ENCODE peak calls at places on chromosomes 12 and 14, in nine cellular contexts. One of them, this sample, is unnamed.

GRCh38 chr12:79451988-79452387 is 238.8 kb downstream of the PAWR start:
- DNase-seq in heart left ventricle: peak; percentile 38
- DNase-seq in lower leg skin: peak; percentile 94
- DNase-seq in neural progenitor cell: no peak
- DNase-seq in AG04450: peak; percentile 36
- DNase-seq in GM12865: no peak
- DNase-seq in adrenal gland: peak; percentile 97
- DNase-seq in endothelial cell of umbilical vein: peak; percentile 99
- DNase-seq in fibroblast of the aortic adventitia: peak; percentile 86
- DNase-seq in this sample: peak; percentile 94

GRCh38 chr12:112005419-112006395 is 7.3 kb downstream of the TMEM116 start:
- DNase-seq in fibroblast of the aortic adventitia: peak; percentile 18
- DNase-seq in endothelial cell of umbilical vein: no peak
- DNase-seq in lower leg skin: no peak
- DNase-seq in heart left ventricle: no peak
- DNase-seq in AG04450: no peak
- DNase-seq in adrenal gland: peak; percentile 58
- DNase-seq in neural progenitor cell: peak; percentile 35
- DNase-seq in GM12865: no peak
- DNase-seq in this sample: no peak

GRCh38 chr14:35712466-35712865 is 96.6 kb downstream of the RALGAPA1 start:
- DNase-seq in AG04450: no peak
- DNase-seq in heart left ventricle: no peak
- DNase-seq in lower leg skin: no peak
- DNase-seq in neural progenitor cell: no peak
- DNase-seq in adrenal gland: no peak
- DNase-seq in GM12865: no peak
- DNase-seq in endothelial cell of umbilical vein: no peak
- DNase-seq in fibroblast of the aortic adventitia: no peak
- DNase-seq in this sample: no peak

GRCh38 chr12:113940357-113940756 is 25.8 kb downstream of the RBM19 start:
- DNase-seq in neural progenitor cell: peak; percentile 52
- DNase-seq in heart left ventricle: no peak
- DNase-seq in fibroblast of the aortic adventitia: no peak
- DNase-seq in endothelial cell of umbilical vein: no peak
- DNase-seq in GM12865: no peak
- DNase-seq in lower leg skin: no peak
- DNase-seq in AG04450: no peak
- DNase-seq in adrenal gland: no peak
- DNase-seq in this sample: no peak

GRCh38 chr14:63200767-63201166 is 3.5 kb upstream of the RHOJ start:
- DNase-seq in neural progenitor cell: no peak
- DNase-seq in AG04450: no peak
- DNase-seq in heart left ventricle: no peak
- DNase-seq in adrenal gland: no peak
- DNase-seq in fibroblast of the aortic adventitia: no peak
- DNase-seq in lower leg skin: no peak
- DNase-seq in endothelial cell of umbilical vein: no peak
- DNase-seq in GM12865: no peak
- DNase-seq in this sample: no peak

GRCh38 chr14:37036669-37037341 is 135.6 kb downstream of the SLC25A21 start:
- DNase-seq in endothelial cell of umbilical vein: peak; percentile 63
- DNase-seq in heart left ventricle: no peak
- DNase-seq in AG04450: peak; percentile 6
- DNase-seq in adrenal gland: no peak
- DNase-seq in fibroblast of the aortic adventitia: peak; percentile 57
- DNase-seq in lower leg skin: no peak
- DNase-seq in GM12865: peak; percentile 21
- DNase-seq in neural progenitor cell: no peak
- DNase-seq in this sample: peak; percentile 49

GRCh38 chr12:115932073-115932472 is 345.4 kb downstream of the MED13L start:
- DNase-seq in GM12865: no peak
- DNase-seq in AG04450: no peak
- DNase-seq in fibroblast of the aortic adventitia: no peak
- DNase-seq in adrenal gland: peak; percentile 24
- DNase-seq in heart left ventricle: no peak
- DNase-seq in neural progenitor cell: no peak
- DNase-seq in endothelial cell of umbilical vein: no peak
- DNase-seq in lower leg skin: peak; percentile 36
- DNase-seq in this sample: no peak

GRCh38 chr12:96193725-96194571 is at the start of gene ELK3:
- DNase-seq in AG04450: no peak
- DNase-seq in lower leg skin: peak; percentile 91
- DNase-seq in endothelial cell of umbilical vein: peak; percentile 95
- DNase-seq in fibroblast of the aortic adventitia: peak; percentile 72
- DNase-seq in heart left ventricle: peak; percentile 88
- DNase-seq in neural progenitor cell: peak; percentile 71
- DNase-seq in GM12865: peak; percentile 71
- DNase-seq in adrenal gland: peak; percentile 78
- DNase-seq in this sample: peak; percentile 68

GRCh38 chr12:99043319-99043914 is 398.3 kb downstream of the APAF1 start:
- DNase-seq in fibroblast of the aortic adventitia: peak; percentile 66
- DNase-seq in endothelial cell of umbilical vein: peak; percentile 63
- DNase-seq in AG04450: peak; percentile 38
- DNase-seq in heart left ventricle: peak; percentile 72
- DNase-seq in GM12865: peak; percentile 81
- DNase-seq in lower leg skin: no peak
- DNase-seq in neural progenitor cell: peak; percentile 82
- DNase-seq in adrenal gland: peak; percentile 87
- DNase-seq in this sample: peak; percentile 16

GRCh38 chr14:49766839-49767238 is 1.1 kb upstream of the KLHDC2 start:
- DNase-seq in neural progenitor cell: peak; percentile 6
- DNase-seq in endothelial cell of umbilical vein: no peak
- DNase-seq in adrenal gland: peak; percentile 70
- DNase-seq in fibroblast of the aortic adventitia: no peak
- DNase-seq in lower leg skin: no peak
- DNase-seq in heart left ventricle: no peak
- DNase-seq in AG04450: no peak
- DNase-seq in GM12865: no peak
- DNase-seq in this sample: no peak

GRCh38 chr14:100540141-100540925 is 46.9 kb downstream of the BEGAIN start:
- DNase-seq in fibroblast of the aortic adventitia: no peak
- DNase-seq in adrenal gland: no peak
- DNase-seq in endothelial cell of umbilical vein: no peak
- DNase-seq in GM12865: no peak
- DNase-seq in AG04450: no peak
- DNase-seq in lower leg skin: peak; percentile 83
- DNase-seq in heart left ventricle: peak; percentile 33
- DNase-seq in neural progenitor cell: peak; percentile 51
- DNase-seq in this sample: no peak

GRCh38 chr14:105060751-105061427 is 4.3 kb downstream of the GPR132 start:
- DNase-seq in GM12865: peak; percentile 62
- DNase-seq in endothelial cell of umbilical vein: no peak
- DNase-seq in heart left ventricle: no peak
- DNase-seq in AG04450: no peak
- DNase-seq in lower leg skin: peak; percentile 88
- DNase-seq in neural progenitor cell: no peak
- DNase-seq in fibroblast of the aortic adventitia: no peak
- DNase-seq in adrenal gland: no peak
- DNase-seq in this sample: no peak

GRCh38 chr14:105059917-105060565 is 5.2 kb downstream of the GPR132 start:
- DNase-seq in endothelial cell of umbilical vein: no peak
- DNase-seq in fibroblast of the aortic adventitia: no peak
- DNase-seq in neural progenitor cell: no peak
- DNase-seq in lower leg skin: peak; percentile 83
- DNase-seq in AG04450: no peak
- DNase-seq in GM12865: no peak
- DNase-seq in heart left ventricle: no peak
- DNase-seq in adrenal gland: no peak
- DNase-seq in this sample: no peak

GRCh38 chr14:105062048-105062433 is 3.2 kb downstream of the GPR132 start:
- DNase-seq in AG04450: no peak
- DNase-seq in neural progenitor cell: no peak
- DNase-seq in fibroblast of the aortic adventitia: no peak
- DNase-seq in GM12865: no peak
- DNase-seq in endothelial cell of umbilical vein: no peak
- DNase-seq in adrenal gland: no peak
- DNase-seq in lower leg skin: peak; percentile 84
- DNase-seq in heart left ventricle: no peak
- DNase-seq in this sample: no peak

GRCh38 chr14:105063041-105063440 is 2.2 kb downstream of the GPR132 start:
- DNase-seq in heart left ventricle: no peak
- DNase-seq in adrenal gland: no peak
- DNase-seq in fibroblast of the aortic adventitia: no peak
- DNase-seq in lower leg skin: no peak
- DNase-seq in GM12865: no peak
- DNase-seq in endothelial cell of umbilical vein: no peak
- DNase-seq in neural progenitor cell: no peak
- DNase-seq in AG04450: no peak
- DNase-seq in this sample: no peak

DNA sequence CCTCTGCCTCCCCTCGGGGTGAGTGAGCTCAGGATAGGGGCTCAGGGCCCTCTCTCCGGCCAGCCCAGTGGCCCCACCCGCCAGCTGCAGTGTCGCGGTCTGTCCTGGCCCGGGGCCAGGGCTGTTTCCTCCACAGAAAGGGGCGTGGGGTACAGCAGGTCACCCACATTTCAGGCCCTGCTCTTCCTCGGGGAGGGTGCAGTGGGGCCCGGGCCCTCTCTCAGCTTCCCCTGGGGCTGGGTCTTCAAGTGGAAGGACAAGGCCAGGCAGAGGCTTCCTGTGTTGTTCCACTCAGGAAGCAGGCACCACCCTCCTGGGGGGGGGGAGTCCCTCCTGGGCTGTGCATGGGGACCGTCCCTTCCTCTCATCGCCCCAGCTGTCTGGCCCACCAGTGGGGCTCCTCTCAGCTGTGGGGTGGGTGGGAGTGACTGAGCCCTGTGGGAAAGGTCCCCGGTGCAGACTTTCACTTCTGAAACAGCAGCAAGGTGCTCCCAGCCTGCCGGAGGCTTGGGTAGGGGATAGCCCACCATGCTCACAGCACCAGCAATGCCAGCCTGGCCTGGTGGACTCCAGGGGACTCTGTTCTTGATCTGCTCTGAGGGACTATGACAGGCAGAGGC is 3.7 kb downstream of the GPR132 start:
- DNase-seq in adrenal gland: no peak
- DNase-seq in neural progenitor cell: no peak
- DNase-seq in lower leg skin: peak; percentile 89
- DNase-seq in fibroblast of the aortic adventitia: no peak
- DNase-seq in AG04450: no peak
- DNase-seq in heart left ventricle: peak; percentile 85
- DNase-seq in GM12865: peak; percentile 77
- DNase-seq in endothelial cell of umbilical vein: no peak
- DNase-seq in this sample: no peak
- H3K4me3 ChIP-seq in adrenal gland: no peak overlapping the region
- H3K4me3 ChIP-seq in neural progenitor cell: no peak overlapping the region
- H3K4me3 ChIP-seq in lower leg skin: no peak overlapping the region
- H3K4me3 ChIP-seq in fibroblast of the aortic adventitia: no peak overlapping the region
- H3K4me3 ChIP-seq in AG04450: no peak overlapping the region
- H3K4me3 ChIP-seq in heart left ventricle: peak overlapping the region; percentile 22
- H3K4me3 ChIP-seq in GM12865: peak overlapping the region; percentile 86
- H3K4me3 ChIP-seq in endothelial cell of umbilical vein: no peak overlapping the region
- H3K4me3 ChIP-seq in this sample: no peak overlapping the region

GRCh38 chr12:57888407-57889157 is 42.1 kb upstream of the CTDSP2 start:
- DNase-seq in lower leg skin: no peak
- DNase-seq in endothelial cell of umbilical vein: peak; percentile 56
- DNase-seq in fibroblast of the aortic adventitia: peak; percentile 76
- DNase-seq in GM12865: peak; percentile 47
- DNase-seq in neural progenitor cell: peak; percentile 66
- DNase-seq in adrenal gland: peak; percentile 71
- DNase-seq in heart left ventricle: no peak
- DNase-seq in AG04450: no peak
- DNase-seq in this sample: peak; percentile 62
- H3K4me3 ChIP-seq in lower leg skin: no peak overlapping the region
- H3K4me3 ChIP-seq in endothelial cell of umbilical vein: no peak overlapping the region
- H3K4me3 ChIP-seq in fibroblast of the aortic adventitia: peak overlapping the region; percentile 40
- H3K4me3 ChIP-seq in GM12865: no peak overlapping the region
- H3K4me3 ChIP-seq in neural progenitor cell: no peak overlapping the region
- H3K4me3 ChIP-seq in adrenal gland: no peak overlapping the region
- H3K4me3 ChIP-seq in heart left ventricle: peak overlapping the region; percentile 33
- H3K4me3 ChIP-seq in AG04450: peak overlapping the region; percentile 33
- H3K4me3 ChIP-seq in this sample: no peak overlapping the region

GRCh38 chr14:59869381-59870255 is 958 bp downstream of the RTN1 start:
- DNase-seq in fibroblast of the aortic adventitia: no peak
- DNase-seq in heart left ventricle: peak; percentile 56
- DNase-seq in adrenal gland: no peak
- DNase-seq in GM12865: no peak
- DNase-seq in endothelial cell of umbilical vein: no peak
- DNase-seq in neural progenitor cell: peak; percentile 69
- DNase-seq in lower leg skin: no peak
- DNase-seq in AG04450: no peak
- DNase-seq in this sample: no peak
- H3K4me3 ChIP-seq in fibroblast of the aortic adventitia: peak overlapping the region; percentile 64
- H3K4me3 ChIP-seq in heart left ventricle: peak overlapping the region; percentile 57
- H3K4me3 ChIP-seq in adrenal gland: peak overlapping the region; percentile 73
- H3K4me3 ChIP-seq in GM12865: no peak overlapping the region
- H3K4me3 ChIP-seq in endothelial cell of umbilical vein: no peak overlapping the region
- H3K4me3 ChIP-seq in neural progenitor cell: peak overlapping the region; percentile 75
- H3K4me3 ChIP-seq in lower leg skin: no peak overlapping the region
- H3K4me3 ChIP-seq in AG04450: peak overlapping the region; percentile 54
- H3K4me3 ChIP-seq in this sample: peak overlapping the region; percentile 53

GRCh38 chr14:93799617-93800016 is 11.3 kb upstream of the PRIMA1 start:
- DNase-seq in fibroblast of the aortic adventitia: no peak
- DNase-seq in adrenal gland: no peak
- DNase-seq in neural progenitor cell: no peak
- DNase-seq in lower leg skin: no peak
- DNase-seq in heart left ventricle: no peak
- DNase-seq in GM12865: no peak
- DNase-seq in AG04450: no peak
- DNase-seq in endothelial cell of umbilical vein: no peak
- DNase-seq in this sample: no peak
- H3K4me3 ChIP-seq in fibroblast of the aortic adventitia: no peak overlapping the region
- H3K4me3 ChIP-seq in adrenal gland: no peak overlapping the region
- H3K4me3 ChIP-seq in neural progenitor cell: no peak overlapping the region
- H3K4me3 ChIP-seq in lower leg skin: no peak overlapping the region
- H3K4me3 ChIP-seq in heart left ventricle: no peak overlapping the region
- H3K4me3 ChIP-seq in GM12865: no peak overlapping the region
- H3K4me3 ChIP-seq in AG04450: no peak overlapping the region
- H3K4me3 ChIP-seq in endothelial cell of umbilical vein: no peak overlapping the region
- H3K4me3 ChIP-seq in this sample: no peak overlapping the region

This sample was measured in MG63.